ENCODE peak calls at places on chromosome 4, in eight cellular contexts. W is substantia nigra, I is pancreas, H is Calu3, S is HTR-8/SVneo, Q is T-helper 1 cell, J is kidney, B is G401. Z is an unnamed sample.

GRCh38 chr4:7761720-7762119 is 177.9 kb downstream of the AFAP1 start:
- DNase-seq in W (peak; percentile 80), I (no peak), H (peak; percentile 18), S (peak; percentile 57), Q (peak; percentile 34), J (peak; percentile 89), B (peak; percentile 50), Z (no peak)

GRCh38 chr4:63632858-63633257 is 776.4 kb downstream of the TECRL start:
- DNase-seq in W (no peak), I (no peak), H (no peak), S (no peak), Q (no peak), J (no peak), B (no peak), Z (no peak)

GRCh38 chr4:84545093-84545492 is 37.8 kb upstream of the CDS1 start:
- DNase-seq in W (no peak), I (no peak), H (no peak), S (no peak), Q (no peak), J (peak; percentile 15), B (no peak), Z (no peak)

GRCh38 chr4:72564184-72564583 is 4.8 kb downstream of the ADAMTS3 start:
- DNase-seq in W (no peak), I (no peak), H (no peak), S (no peak), Q (no peak), J (no peak), B (no peak), Z (no peak)

GRCh38 chr4:127239902-127240575 is 392.7 kb upstream of the INTU start:
- DNase-seq in W (no peak), I (no peak), H (no peak), S (no peak), Q (no peak), J (no peak), B (no peak), Z (no peak)

GRCh38 chr4:111066001-111066400 is 443.1 kb upstream of the PITX2 start:
- DNase-seq in W (no peak), I (no peak), H (no peak), S (no peak), Q (no peak), J (no peak), B (no peak), Z (no peak)

GRCh38 chr4:98624642-98625041 is 33.8 kb downstream of the TSPAN5 start:
- DNase-seq in W (no peak), I (no peak), H (no peak), S (no peak), Q (no peak), J (no peak), B (no peak), Z (no peak)

GRCh38 chr4:2059034-2059725 is at the start of gene NAT8L:
- DNase-seq in W (peak; percentile 83), I (no peak), H (no peak), S (peak; percentile 67), Q (no peak), J (peak; percentile 60), B (peak; percentile 80), Z (peak; percentile 55)

GRCh38 chr4:87807402-87807801 is 8.0 kb downstream of the IBSP start:
- DNase-seq in W (no peak), I (no peak), H (no peak), S (no peak), Q (no peak), J (no peak), B (no peak), Z (no peak)

GRCh38 chr4:39505581-39505980 is 21.7 kb downstream of the UGDH start:
- DNase-seq in W (no peak), I (no peak), H (no peak), S (no peak), Q (no peak), J (no peak), B (no peak), Z (no peak)

GRCh38 chr4:129336457-129336856 is 240.5 kb downstream of the C4orf33 start:
- DNase-seq in W (no peak), I (no peak), H (no peak), S (no peak), Q (no peak), J (no peak), B (no peak), Z (no peak)

GRCh38 chr4:53505947-53506346 is 85.3 kb downstream of the LNX1 start:
- DNase-seq in W (no peak), I (no peak), H (no peak), S (no peak), Q (no peak), J (no peak), B (no peak), Z (no peak)

GRCh38 chr4:176791591-176792347 is 953 bp downstream of the VEGFC start:
- DNase-seq in W (no peak), I (no peak), H (peak; percentile 7), S (no peak), Q (no peak), J (peak; percentile 72), B (no peak), Z (no peak)

GRCh38 chr4:150569384-150569987 is 12.5 kb upstream of the MAB21L2 start:
- DNase-seq in W (no peak), I (no peak), H (peak; percentile 34), S (peak; percentile 17), Q (no peak), J (no peak), B (no peak), Z (peak; percentile 79)

GRCh38 chr4:167930171-167930570 is 162.2 kb upstream of the ANXA10 start:
- DNase-seq in W (no peak), I (no peak), H (no peak), S (no peak), Q (no peak), J (no peak), B (no peak), Z (no peak)

GRCh38 chr4:175641053-175641452 is 171.0 kb downstream of the GPM6A start:
- DNase-seq in W (no peak), I (no peak), H (no peak), S (no peak), Q (no peak), J (no peak), B (peak; percentile 61), Z (no peak)

GRCh38 chr4:176534566-176534965 is 214.8 kb downstream of the SPCS3 start:
- DNase-seq in W (no peak), I (no peak), H (peak; percentile 40), S (peak; percentile 23), Q (no peak), J (no peak), B (no peak), Z (no peak)

GRCh38 chr4:84530449-84530848 is 31.4 kb upstream of the NKX6-1 start:
- DNase-seq in W (no peak), I (no peak), H (no peak), S (no peak), Q (no peak), J (no peak), B (no peak), Z (no peak)

GRCh38 chr4:18917689-18918088 is 896.1 kb upstream of the LCORL start:
- DNase-seq in W (no peak), I (no peak), H (no peak), S (no peak), Q (no peak), J (no peak), B (no peak), Z (no peak)

GRCh38 chr4:52979020-52979419 is 116.9 kb downstream of the RASL11B start:
- DNase-seq in W (no peak), I (no peak), H (no peak), S (no peak), Q (no peak), J (no peak), B (no peak), Z (no peak)

GRCh38 chr4:167234388-167234881 is at the start of gene SPOCK3:
- DNase-seq in W (peak; percentile 74), I (peak; percentile 34), H (peak; percentile 24), S (peak; percentile 36), Q (peak; percentile 6), J (peak; percentile 73), B (no peak), Z (peak; percentile 18)

GRCh38 chr4:97152159-97152558 is 991.1 kb downstream of the STPG2 start:
- DNase-seq in W (no peak), I (no peak), H (no peak), S (no peak), Q (no peak), J (no peak), B (peak; percentile 93), Z (no peak)

GRCh38 chr4:56570041-56570440 is 64.5 kb downstream of the ARL9 start:
- DNase-seq in W (no peak), I (no peak), H (no peak), S (no peak), Q (no peak), J (no peak), B (no peak), Z (no peak)

GRCh38 chr4:39637572-39638357 is 900 bp downstream of the SMIM14 start:
- DNase-seq in W (peak; percentile 49), I (peak; percentile 63), H (peak; percentile 38), S (no peak), Q (peak; percentile 37), J (peak; percentile 78), B (peak; percentile 80), Z (no peak)